ENCODE peak calls at places on chromosomes 12 and 14, in four cellular contexts. One of them, this sample, is unnamed.
A peak's percentile ranks its signal among the peaks of the same experiment; 100 is the strongest.

GRCh38 chr14:76778546-76779215 is 17.4 kb downstream of the VASH1 start:
- DNase-seq in endothelial cell of umbilical vein: no peak
- DNase-seq in mammary epithelial cell: no peak
- DNase-seq in astrocyte: no peak
- DNase-seq in this sample: no peak

GRCh38 chr12:108611884-108612415 is 14.1 kb upstream of the TMEM119 start:
- DNase-seq in endothelial cell of umbilical vein: peak; percentile 58
- DNase-seq in astrocyte: peak; percentile 96
- DNase-seq in mammary epithelial cell: peak; percentile 85
- DNase-seq in this sample: peak; percentile 64

GRCh38 chr14:29928342-29928640 is 644 bp upstream of the PRKD1 start:
- DNase-seq in mammary epithelial cell: no peak
- DNase-seq in endothelial cell of umbilical vein: no peak
- DNase-seq in astrocyte: no peak
- DNase-seq in this sample: no peak

GRCh38 chr14:55701638-55702037 is 121.6 kb downstream of the KTN1 start:
- DNase-seq in endothelial cell of umbilical vein: no peak
- DNase-seq in astrocyte: peak; percentile 82
- DNase-seq in mammary epithelial cell: peak; percentile 82
- DNase-seq in this sample: no peak

GRCh38 chr12:46144433-46144832 is 124.4 kb downstream of the SLC38A1 start:
- DNase-seq in mammary epithelial cell: no peak
- DNase-seq in endothelial cell of umbilical vein: no peak
- DNase-seq in astrocyte: no peak
- DNase-seq in this sample: no peak

GRCh38 chr12:71695782-71696181 is 9.9 kb downstream of the TMEM19 start:
- DNase-seq in endothelial cell of umbilical vein: no peak
- DNase-seq in mammary epithelial cell: no peak
- DNase-seq in astrocyte: no peak
- DNase-seq in this sample: no peak

GRCh38 chr14:61992139-61992538 is 229.9 kb downstream of the SNAPC1 start:
- DNase-seq in astrocyte: no peak
- DNase-seq in endothelial cell of umbilical vein: no peak
- DNase-seq in mammary epithelial cell: no peak
- DNase-seq in this sample: no peak

GRCh38 chr12:34275129-34275528 is 252.8 kb downstream of the ALG10 start:
- DNase-seq in mammary epithelial cell: no peak
- DNase-seq in astrocyte: no peak
- DNase-seq in endothelial cell of umbilical vein: no peak
- DNase-seq in this sample: no peak

GRCh38 chr14:38662781-38663180 is 406.9 kb upstream of the CLEC14A start:
- DNase-seq in mammary epithelial cell: no peak
- DNase-seq in endothelial cell of umbilical vein: no peak
- DNase-seq in astrocyte: no peak
- DNase-seq in this sample: no peak

GRCh38 chr14:65414961-65415589 is 2.5 kb downstream of the FUT8 start:
- DNase-seq in mammary epithelial cell: no peak
- DNase-seq in astrocyte: peak; percentile 9
- DNase-seq in endothelial cell of umbilical vein: peak; percentile 56
- DNase-seq in this sample: peak; percentile 27

GRCh38 chr14:70955543-70956480 is 48.6 kb downstream of the PCNX1 start:
- DNase-seq in endothelial cell of umbilical vein: peak; percentile 41
- DNase-seq in astrocyte: no peak
- DNase-seq in mammary epithelial cell: no peak
- DNase-seq in this sample: peak; percentile 43

GRCh38 chr12:98440165-98440581 is 75.2 kb upstream of the TMPO start:
- DNase-seq in endothelial cell of umbilical vein: peak; percentile 95
- DNase-seq in astrocyte: peak; percentile 98
- DNase-seq in mammary epithelial cell: peak; percentile 81
- DNase-seq in this sample: no peak

GRCh38 chr12:102024765-102025164 is 37.0 kb downstream of the WASHC3 start:
- DNase-seq in astrocyte: no peak
- DNase-seq in mammary epithelial cell: no peak
- DNase-seq in endothelial cell of umbilical vein: peak; percentile 29
- DNase-seq in this sample: no peak

GRCh38 chr12:79973774-79974173 is 38.9 kb upstream of the PPP1R12A start:
- DNase-seq in endothelial cell of umbilical vein: no peak
- DNase-seq in astrocyte: no peak
- DNase-seq in mammary epithelial cell: no peak
- DNase-seq in this sample: no peak

GRCh38 chr12:8912910-8913309 is 1.4 kb upstream of the PHC1 start:
- DNase-seq in mammary epithelial cell: peak; percentile 51
- DNase-seq in astrocyte: no peak
- DNase-seq in endothelial cell of umbilical vein: no peak
- DNase-seq in this sample: no peak

GRCh38 chr12:89350661-89351488 is 1.4 kb downstream of the DUSP6 start:
- DNase-seq in mammary epithelial cell: peak; percentile 16
- DNase-seq in endothelial cell of umbilical vein: peak; percentile 45
- DNase-seq in astrocyte: no peak
- DNase-seq in this sample: peak; percentile 49

GRCh38 chr14:51653096-51653814 is 1.5 kb downstream of the FRMD6 start:
- DNase-seq in astrocyte: peak; percentile 82
- DNase-seq in mammary epithelial cell: peak; percentile 57
- DNase-seq in endothelial cell of umbilical vein: peak; percentile 87
- DNase-seq in this sample: peak; percentile 50

GRCh38 chr14:103629503-103630121 is 601 bp downstream of the KLC1 start:
- DNase-seq in endothelial cell of umbilical vein: no peak
- DNase-seq in mammary epithelial cell: peak; percentile 26
- DNase-seq in astrocyte: no peak
- DNase-seq in this sample: peak; percentile 55

GRCh38 chr12:111773801-111774551 is 7.2 kb downstream of the ALDH2 start:
- DNase-seq in endothelial cell of umbilical vein: no peak
- DNase-seq in astrocyte: peak; percentile 85
- DNase-seq in mammary epithelial cell: peak; percentile 90
- DNase-seq in this sample: no peak

GRCh38 chr14:77111021-77111420 is 13.0 kb downstream of the CIPC start:
- DNase-seq in mammary epithelial cell: no peak
- DNase-seq in astrocyte: peak; percentile 20
- DNase-seq in endothelial cell of umbilical vein: peak; percentile 68
- DNase-seq in this sample: no peak

GRCh38 chr12:49587174-49587908 is 18.1 kb downstream of the FAM186B start:
- DNase-seq in astrocyte: no peak
- DNase-seq in mammary epithelial cell: no peak
- DNase-seq in endothelial cell of umbilical vein: no peak
- DNase-seq in this sample: no peak

GRCh38 chr12:9134981-9135628 is 19.4 kb upstream of the A2M start:
- DNase-seq in astrocyte: no peak
- DNase-seq in mammary epithelial cell: peak; percentile 12
- DNase-seq in endothelial cell of umbilical vein: peak; percentile 11
- DNase-seq in this sample: no peak

GRCh38 chr12:98678236-98678945 is 33.3 kb downstream of the APAF1 start:
- DNase-seq in astrocyte: no peak
- DNase-seq in mammary epithelial cell: no peak
- DNase-seq in endothelial cell of umbilical vein: no peak
- DNase-seq in this sample: no peak

GRCh38 chr14:96960598-96961116 is 163.5 kb downstream of the VRK1 start:
- DNase-seq in astrocyte: no peak
- DNase-seq in endothelial cell of umbilical vein: no peak
- DNase-seq in mammary epithelial cell: no peak
- DNase-seq in this sample: no peak

GRCh38 chr14:89455412-89455811 is 38.4 kb upstream of the FOXN3 start:
- DNase-seq in astrocyte: no peak
- DNase-seq in endothelial cell of umbilical vein: no peak
- DNase-seq in mammary epithelial cell: no peak
- DNase-seq in this sample: no peak

GRCh38 chr14:25050494-25051170 is 685 bp upstream of the STXBP6 start:
- DNase-seq in astrocyte: peak; percentile 83
- DNase-seq in endothelial cell of umbilical vein: peak; percentile 21
- DNase-seq in mammary epithelial cell: peak; percentile 58
- DNase-seq in this sample: no peak

GRCh38 chr12:116135209-116135930 is 142.1 kb downstream of the MED13L start:
- DNase-seq in astrocyte: peak; percentile 73
- DNase-seq in mammary epithelial cell: peak; percentile 81
- DNase-seq in endothelial cell of umbilical vein: peak; percentile 87
- DNase-seq in this sample: no peak

GRCh38 chr14:32013083-32013482 is 64.0 kb upstream of the ARHGAP5 start:
- DNase-seq in mammary epithelial cell: no peak
- DNase-seq in endothelial cell of umbilical vein: no peak
- DNase-seq in astrocyte: no peak
- DNase-seq in this sample: no peak

GRCh38 chr12:27680638-27681037 is 15.6 kb upstream of the REP15 start:
- DNase-seq in astrocyte: no peak
- DNase-seq in endothelial cell of umbilical vein: no peak
- DNase-seq in mammary epithelial cell: no peak
- DNase-seq in this sample: no peak

GRCh38 chr12:74412607-74413230 is 124.9 kb upstream of the ATXN7L3B start:
- DNase-seq in endothelial cell of umbilical vein: peak; percentile 18
- DNase-seq in astrocyte: peak; percentile 2
- DNase-seq in mammary epithelial cell: no peak
- DNase-seq in this sample: no peak

GRCh38 chr12:120224304-120225199 is 23.6 kb upstream of the RPLP0 start:
- DNase-seq in mammary epithelial cell: peak; percentile 45
- DNase-seq in endothelial cell of umbilical vein: no peak
- DNase-seq in astrocyte: no peak
- DNase-seq in this sample: no peak

GRCh38 chr14:55706341-55706684 is 126.3 kb downstream of the KTN1 start:
- DNase-seq in endothelial cell of umbilical vein: no peak
- DNase-seq in mammary epithelial cell: no peak
- DNase-seq in astrocyte: no peak
- DNase-seq in this sample: no peak

GRCh38 chr14:21791749-21792148 is 118.1 kb upstream of the OR4E1 start:
- DNase-seq in astrocyte: no peak
- DNase-seq in mammary epithelial cell: no peak
- DNase-seq in endothelial cell of umbilical vein: no peak
- DNase-seq in this sample: no peak

GRCh38 chr12:123119808-123120207 is 31.1 kb downstream of the PITPNM2 start:
- DNase-seq in astrocyte: no peak
- DNase-seq in endothelial cell of umbilical vein: no peak
- DNase-seq in mammary epithelial cell: no peak
- DNase-seq in this sample: no peak

GRCh38 chr14:34052658-34053014 is 101.8 kb upstream of the EGLN3 start:
- DNase-seq in astrocyte: peak; percentile 75
- DNase-seq in endothelial cell of umbilical vein: no peak
- DNase-seq in mammary epithelial cell: peak; percentile 75
- DNase-seq in this sample: no peak

GRCh38 chr12:75790219-75790618 is 241.4 kb downstream of the PHLDA1 start:
- DNase-seq in endothelial cell of umbilical vein: no peak
- DNase-seq in astrocyte: no peak
- DNase-seq in mammary epithelial cell: peak; percentile 79
- DNase-seq in this sample: no peak

DNA sequence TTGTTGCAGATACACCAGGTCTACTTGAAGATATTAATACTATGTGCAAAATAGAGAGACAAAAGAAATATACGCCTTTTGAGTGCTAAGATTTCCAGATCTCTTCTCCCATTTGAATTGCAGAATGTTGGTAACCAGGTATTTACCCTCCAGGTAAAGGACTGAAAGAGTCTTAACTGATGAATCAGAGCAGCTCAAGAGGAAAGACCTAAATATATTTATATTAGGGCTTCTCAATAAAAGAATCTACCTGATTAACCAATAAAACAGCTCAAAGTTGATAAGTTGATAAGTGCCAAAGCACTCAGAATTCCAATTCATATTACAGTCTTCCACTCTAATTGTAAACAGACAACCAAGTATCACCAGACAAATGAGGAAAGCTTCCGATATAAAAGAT is 59.2 kb downstream of the ZNF641 start:
- DNase-seq in astrocyte: no peak
- DNase-seq in endothelial cell of umbilical vein: no peak
- DNase-seq in mammary epithelial cell: peak; percentile 32
- DNase-seq in this sample: no peak
- TF ChIP-seq EZH2 in astrocyte: no peak
- TF ChIP-seq EZH2 in endothelial cell of umbilical vein: no peak
- TF ChIP-seq EZH2 in mammary epithelial cell: no peak
- TF ChIP-seq EZH2 in this sample: no peak

GRCh38 chr14:74785056-74785613 is 22.0 kb downstream of the YLPM1 start:
- DNase-seq in endothelial cell of umbilical vein: no peak
- DNase-seq in astrocyte: no peak
- DNase-seq in mammary epithelial cell: no peak
- DNase-seq in this sample: no peak
- H3K27ac ChIP-seq in endothelial cell of umbilical vein: no peak overlapping the region
- H3K27ac ChIP-seq in astrocyte: no peak overlapping the region
- H3K27ac ChIP-seq in mammary epithelial cell: no peak overlapping the region
- H3K27ac ChIP-seq in this sample: no peak overlapping the region

DNA sequence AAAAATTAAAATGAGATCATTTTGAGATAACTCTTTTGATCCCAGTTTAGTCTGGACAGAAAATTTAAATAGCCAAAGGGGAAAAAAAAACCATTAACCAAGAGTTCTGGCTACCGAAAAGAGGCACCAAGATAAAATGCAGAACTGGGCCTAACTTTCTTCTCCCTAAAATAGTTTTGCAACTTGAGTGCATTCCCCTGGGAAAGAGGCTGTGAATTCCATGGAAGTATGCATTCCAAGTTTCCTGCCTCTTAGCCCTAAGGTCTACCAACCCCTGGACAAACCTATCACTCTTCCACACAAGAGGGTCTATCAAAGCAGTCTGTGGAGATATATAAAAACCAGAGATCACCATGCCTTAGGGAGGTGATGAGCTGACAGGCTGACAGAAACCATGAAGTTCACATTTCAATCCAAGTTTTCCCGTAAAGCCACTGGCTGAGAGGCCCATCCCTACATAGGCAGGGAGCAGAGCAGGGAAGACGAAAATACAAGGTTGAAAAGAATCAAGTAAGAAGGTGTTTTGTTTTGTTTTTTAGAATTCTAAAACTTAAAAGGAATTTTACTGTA is 33.8 kb downstream of the DCP1B start:
- DNase-seq in mammary epithelial cell: no peak
- DNase-seq in endothelial cell of umbilical vein: no peak
- DNase-seq in astrocyte: no peak
- DNase-seq in this sample: no peak
- TF ChIP-seq EZH2 in mammary epithelial cell: no peak
- TF ChIP-seq EZH2 in endothelial cell of umbilical vein: no peak
- TF ChIP-seq EZH2 in astrocyte: no peak
- TF ChIP-seq EZH2 in this sample: no peak

DNA sequence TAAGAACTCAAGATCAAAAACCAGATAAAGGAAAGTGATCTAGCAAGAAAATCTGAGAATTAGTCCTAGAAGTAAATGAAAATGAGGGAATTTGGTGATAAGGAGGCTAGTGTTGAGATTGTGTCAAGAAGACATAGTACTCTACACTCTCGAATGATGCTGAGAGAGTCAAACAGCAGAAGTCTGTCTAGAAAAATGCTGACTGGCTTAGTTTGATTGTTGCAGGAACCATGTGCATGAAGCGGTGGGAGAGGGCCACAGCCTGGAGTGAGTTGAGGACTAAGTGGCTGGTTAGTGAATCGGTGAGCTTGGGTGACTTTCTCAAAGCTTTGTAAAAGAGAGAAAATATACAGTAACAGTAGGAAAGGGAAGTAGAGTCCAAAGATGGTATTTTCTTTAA is 124.5 kb downstream of the LRIG3 start:
- DNase-seq in endothelial cell of umbilical vein: no peak
- DNase-seq in mammary epithelial cell: no peak
- DNase-seq in astrocyte: no peak
- DNase-seq in this sample: no peak
- H3K27ac ChIP-seq in endothelial cell of umbilical vein: no peak overlapping the region
- H3K27ac ChIP-seq in mammary epithelial cell: no peak overlapping the region
- H3K27ac ChIP-seq in astrocyte: no peak overlapping the region
- H3K27ac ChIP-seq in this sample: no peak overlapping the region

This sample was measured in DND-41.